ENCODE peak calls at places on chromosome 6, in ten cellular contexts. One of them, this sample, is unnamed.

GRCh38 chr6:24802271-24803059 is 3.7 kb upstream of the ARMH2 start:
- DNase-seq in GM13977: no peak
- DNase-seq in activated T-helper 2 cell treated with anti-CD3 and anti-CD28 coated beads, Interferon-gamma antibody, Interleukin-2, Interleukin-4, amounts not matched to agents 10 μg/mL and 5 μg/mL and 100 μg/mL, durations not matched to agents 14 hours and 24 hours and 36 hours: no peak
- DNase-seq in HS-27A: no peak
- DNase-seq in cardiac septum: no peak
- DNase-seq in anterior cingulate cortex: no peak
- DNase-seq in HFFc6: peak; percentile 41
- DNase-seq in posterior cingulate gyrus: no peak
- DNase-seq in smooth muscle cell of the brain vasculature: no peak
- DNase-seq in NCI-H2081: no peak
- DNase-seq in this sample: no peak

GRCh38 chr6:72042088-72042487 is 155.7 kb downstream of the RIMS1 start:
- DNase-seq in HFFc6: peak; percentile 15
- DNase-seq in HS-27A: no peak
- DNase-seq in cardiac septum: no peak
- DNase-seq in NCI-H2081: peak; percentile 9
- DNase-seq in smooth muscle cell of the brain vasculature: no peak
- DNase-seq in GM13977: no peak
- DNase-seq in posterior cingulate gyrus: no peak
- DNase-seq in activated T-helper 2 cell treated with anti-CD3 and anti-CD28 coated beads, Interferon-gamma antibody, Interleukin-2, Interleukin-4, amounts not matched to agents 10 μg/mL and 5 μg/mL and 100 μg/mL, durations not matched to agents 14 hours and 24 hours and 36 hours: no peak
- DNase-seq in anterior cingulate cortex: no peak
- DNase-seq in this sample: no peak

GRCh38 chr6:15763827-15764226 is 101.0 kb upstream of the DTNBP1 start:
- DNase-seq in GM13977: no peak
- DNase-seq in posterior cingulate gyrus: no peak
- DNase-seq in activated T-helper 2 cell treated with anti-CD3 and anti-CD28 coated beads, Interferon-gamma antibody, Interleukin-2, Interleukin-4, amounts not matched to agents 10 μg/mL and 5 μg/mL and 100 μg/mL, durations not matched to agents 14 hours and 24 hours and 36 hours: no peak
- DNase-seq in cardiac septum: no peak
- DNase-seq in anterior cingulate cortex: no peak
- DNase-seq in smooth muscle cell of the brain vasculature: peak; percentile 57
- DNase-seq in NCI-H2081: no peak
- DNase-seq in HS-27A: no peak
- DNase-seq in HFFc6: no peak
- DNase-seq in this sample: no peak

GRCh38 chr6:125807293-125807692 is 16.5 kb downstream of the NCOA7 start:
- DNase-seq in HFFc6: no peak
- DNase-seq in cardiac septum: no peak
- DNase-seq in anterior cingulate cortex: no peak
- DNase-seq in activated T-helper 2 cell treated with anti-CD3 and anti-CD28 coated beads, Interferon-gamma antibody, Interleukin-2, Interleukin-4, amounts not matched to agents 10 μg/mL and 5 μg/mL and 100 μg/mL, durations not matched to agents 14 hours and 24 hours and 36 hours: no peak
- DNase-seq in posterior cingulate gyrus: no peak
- DNase-seq in GM13977: no peak
- DNase-seq in NCI-H2081: no peak
- DNase-seq in HS-27A: no peak
- DNase-seq in smooth muscle cell of the brain vasculature: no peak
- DNase-seq in this sample: no peak

GRCh38 chr6:18214003-18214402 is 50.3 kb downstream of the DEK start:
- DNase-seq in cardiac septum: no peak
- DNase-seq in NCI-H2081: no peak
- DNase-seq in posterior cingulate gyrus: no peak
- DNase-seq in HFFc6: no peak
- DNase-seq in anterior cingulate cortex: no peak
- DNase-seq in smooth muscle cell of the brain vasculature: no peak
- DNase-seq in HS-27A: no peak
- DNase-seq in activated T-helper 2 cell treated with anti-CD3 and anti-CD28 coated beads, Interferon-gamma antibody, Interleukin-2, Interleukin-4, amounts not matched to agents 10 μg/mL and 5 μg/mL and 100 μg/mL, durations not matched to agents 14 hours and 24 hours and 36 hours: no peak
- DNase-seq in GM13977: peak; percentile 35
- DNase-seq in this sample: no peak

GRCh38 chr6:137414599-137414998 is 79.6 kb downstream of the OLIG3 start:
- DNase-seq in anterior cingulate cortex: no peak
- DNase-seq in smooth muscle cell of the brain vasculature: no peak
- DNase-seq in posterior cingulate gyrus: no peak
- DNase-seq in NCI-H2081: no peak
- DNase-seq in activated T-helper 2 cell treated with anti-CD3 and anti-CD28 coated beads, Interferon-gamma antibody, Interleukin-2, Interleukin-4, amounts not matched to agents 10 μg/mL and 5 μg/mL and 100 μg/mL, durations not matched to agents 14 hours and 24 hours and 36 hours: no peak
- DNase-seq in HFFc6: no peak
- DNase-seq in GM13977: no peak
- DNase-seq in HS-27A: no peak
- DNase-seq in cardiac septum: no peak
- DNase-seq in this sample: no peak

GRCh38 chr6:87628881-87629280 is 38.9 kb downstream of the ORC3 start:
- DNase-seq in HFFc6: peak; percentile 17
- DNase-seq in GM13977: no peak
- DNase-seq in smooth muscle cell of the brain vasculature: no peak
- DNase-seq in cardiac septum: no peak
- DNase-seq in posterior cingulate gyrus: no peak
- DNase-seq in HS-27A: no peak
- DNase-seq in NCI-H2081: no peak
- DNase-seq in anterior cingulate cortex: no peak
- DNase-seq in activated T-helper 2 cell treated with anti-CD3 and anti-CD28 coated beads, Interferon-gamma antibody, Interleukin-2, Interleukin-4, amounts not matched to agents 10 μg/mL and 5 μg/mL and 100 μg/mL, durations not matched to agents 14 hours and 24 hours and 36 hours: no peak
- DNase-seq in this sample: peak; percentile 12

GRCh38 chr6:3449750-3450305 is 7.0 kb downstream of the SLC22A23 start:
- DNase-seq in GM13977: peak; percentile 77
- DNase-seq in HFFc6: no peak
- DNase-seq in smooth muscle cell of the brain vasculature: no peak
- DNase-seq in activated T-helper 2 cell treated with anti-CD3 and anti-CD28 coated beads, Interferon-gamma antibody, Interleukin-2, Interleukin-4, amounts not matched to agents 10 μg/mL and 5 μg/mL and 100 μg/mL, durations not matched to agents 14 hours and 24 hours and 36 hours: no peak
- DNase-seq in anterior cingulate cortex: no peak
- DNase-seq in NCI-H2081: no peak
- DNase-seq in HS-27A: no peak
- DNase-seq in posterior cingulate gyrus: no peak
- DNase-seq in cardiac septum: no peak
- DNase-seq in this sample: no peak

GRCh38 chr6:41568585-41569384 is 22.6 kb downstream of the FOXP4 start:
- DNase-seq in NCI-H2081: no peak
- DNase-seq in GM13977: no peak
- DNase-seq in smooth muscle cell of the brain vasculature: no peak
- DNase-seq in activated T-helper 2 cell treated with anti-CD3 and anti-CD28 coated beads, Interferon-gamma antibody, Interleukin-2, Interleukin-4, amounts not matched to agents 10 μg/mL and 5 μg/mL and 100 μg/mL, durations not matched to agents 14 hours and 24 hours and 36 hours: no peak
- DNase-seq in anterior cingulate cortex: no peak
- DNase-seq in cardiac septum: no peak
- DNase-seq in posterior cingulate gyrus: no peak
- DNase-seq in HS-27A: no peak
- DNase-seq in HFFc6: peak; percentile 27
- DNase-seq in this sample: no peak